ENCODE peak calls at places on chromosomes 7 and 10, in five cellular contexts. Z, D, F, O and H are unnamed samples.
A peak's percentile ranks its signal among the peaks of the same experiment; 100 is the strongest.

GRCh38 chr10:79239930-79240713 is 107.1 kb upstream of the PPIF start:
- DNase-seq in Z (peak; percentile 76), D (no peak), F (no peak), O (no peak), H (no peak)

GRCh38 chr10:43249962-43250624 is 16.8 kb downstream of the RASGEF1A start:
- DNase-seq in Z (no peak), D (no peak), F (no peak), O (no peak), H (no peak)

GRCh38 chr7:100413286-100413685 is 15.2 kb downstream of the ZCWPW1 start:
- DNase-seq in Z (no peak), D (no peak), F (no peak), O (no peak), H (no peak)

GRCh38 chr7:976901-977325 is 1.6 kb upstream of the COX19 start:
- DNase-seq in Z (no peak), D (peak; percentile 83), F (no peak), O (no peak), H (no peak)

GRCh38 chr7:98870071-98870651 is 347 bp upstream of the TMEM130 start:
- DNase-seq in Z (no peak), D (no peak), F (peak; percentile 47), O (peak; percentile 31), H (peak; percentile 51)

GRCh38 chr10:104036518-104037260 is 49.0 kb downstream of the COL17A1 start:
- DNase-seq in Z (no peak), D (no peak), F (no peak), O (no peak), H (no peak)

GRCh38 chr7:106358103-106358663 is 73.4 kb upstream of the NAMPT start:
- DNase-seq in Z (no peak), D (no peak), F (no peak), O (no peak), H (no peak)

GRCh38 chr7:83119496-83119895 is 43.2 kb downstream of the PCLO start:
- DNase-seq in Z (no peak), D (no peak), F (no peak), O (no peak), H (no peak)

GRCh38 chr10:129531195-129531968 is 64.3 kb downstream of the MGMT start:
- DNase-seq in Z (no peak), D (peak; percentile 34), F (no peak), O (no peak), H (no peak)

DNA sequence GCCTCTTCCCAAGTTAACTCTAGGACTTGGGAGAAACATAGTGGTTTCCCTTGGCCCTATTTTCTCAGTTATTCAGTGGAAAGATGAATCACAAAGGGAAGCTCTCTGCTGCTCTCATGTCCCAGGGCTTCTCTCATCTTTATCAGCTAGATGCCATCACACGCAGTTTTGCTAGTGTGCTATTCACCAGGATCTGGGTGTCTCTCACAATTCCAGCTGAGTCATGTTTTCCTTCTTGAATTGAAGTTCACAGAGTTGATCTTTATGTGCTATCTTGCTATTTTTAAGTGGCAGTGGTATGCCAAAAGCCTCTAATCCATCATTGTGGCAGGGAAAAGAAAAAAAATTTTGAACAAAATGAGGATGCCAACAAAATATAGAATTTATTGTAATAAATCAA is 101.3 kb downstream of the TWIST1 start:
- DNase-seq in Z (no peak), D (no peak), F (no peak), O (no peak), H (no peak)
- TF ChIP-seq SUZ12 in Z (no peak), D (no peak), F (no peak), O (no peak), H (no peak)

GRCh38 chr7:28041508-28042314 is 138.9 kb downstream of the JAZF1 start:
- DNase-seq in Z (no peak), D (no peak), F (no peak), O (no peak), H (no peak)
- TF ChIP-seq SUZ12 in Z (no peak), D (no peak), F (no peak), O (no peak), H (no peak)

DNA sequence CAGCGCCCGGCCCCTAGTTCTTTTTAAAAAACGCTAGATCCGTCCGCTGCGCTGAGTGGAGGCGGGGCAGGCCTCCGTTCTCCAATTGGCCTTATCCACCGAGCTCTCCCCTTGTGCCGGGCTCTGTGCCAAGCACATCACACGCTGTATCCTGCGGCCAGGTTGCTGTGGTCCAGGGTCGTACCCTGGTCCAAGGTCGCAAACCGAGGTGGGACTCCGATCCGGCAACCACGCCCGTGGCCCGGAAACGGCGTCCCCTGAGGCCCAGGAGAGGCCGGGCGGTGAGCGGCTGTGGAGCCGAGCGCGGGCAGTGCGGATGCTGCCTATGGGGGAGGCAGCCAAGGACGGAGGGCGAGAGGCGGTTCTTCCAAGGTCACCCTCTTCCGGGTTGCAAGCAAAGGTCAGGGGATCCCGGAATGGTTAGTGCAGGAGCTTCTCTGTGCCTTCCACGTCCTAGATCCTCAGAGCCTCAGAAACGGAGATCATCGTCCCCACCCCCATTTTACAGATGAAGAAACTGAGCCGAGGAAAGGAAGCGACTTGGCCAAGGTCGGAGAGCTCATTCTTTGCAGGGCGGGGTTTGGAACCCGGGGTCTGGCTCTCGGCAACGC is 72.4 kb upstream of the LRRC4 start:
- DNase-seq in Z (no peak), D (peak; percentile 85), F (no peak), O (no peak), H (no peak)
- TF ChIP-seq SUZ12 in Z (no peak), D (no peak), F (no peak), O (no peak), H (no peak)

GRCh38 chr10:116926426-116926825 is 77.1 kb downstream of the ENO4 start:
- DNase-seq in Z (no peak), D (no peak), F (no peak), O (no peak), H (no peak)
- TF ChIP-seq SUZ12 in Z (no peak), D (no peak), F (no peak), O (no peak), H (no peak)

GRCh38 chr7:136956232-136956631 is 87.8 kb downstream of the CHRM2 start:
- DNase-seq in Z (no peak), D (no peak), F (no peak), O (no peak), H (no peak)
- TF ChIP-seq SUZ12 in Z (no peak), D (no peak), F (no peak), O (no peak), H (no peak)

DNA sequence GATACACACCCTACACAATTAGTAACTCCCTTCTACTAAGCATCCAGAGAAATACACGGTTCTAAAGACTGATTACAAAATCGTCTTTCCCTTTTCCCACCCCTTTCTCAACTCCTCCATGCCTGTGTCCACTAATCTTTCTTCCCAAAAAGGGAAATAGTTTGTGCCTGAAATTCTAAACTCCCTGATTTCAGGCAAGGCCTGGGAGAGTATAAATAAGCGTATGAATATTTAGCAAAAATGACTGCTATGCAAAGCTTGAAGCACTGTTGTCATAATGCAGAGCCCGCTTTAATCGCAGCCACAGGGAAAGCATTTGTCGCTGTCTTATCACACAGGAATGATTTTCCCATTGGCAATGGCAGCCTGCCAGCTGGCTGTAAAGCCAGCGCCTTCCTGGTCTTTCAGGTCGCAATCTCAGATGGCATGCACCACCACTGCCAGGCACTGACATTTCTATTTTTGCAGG is 142.9 kb upstream of the PCGF5 start:
- DNase-seq in Z (no peak), D (no peak), F (no peak), O (no peak), H (no peak)
- TF ChIP-seq SUZ12 in Z (no peak), D (no peak), F (no peak), O (no peak), H (no peak)

DNA sequence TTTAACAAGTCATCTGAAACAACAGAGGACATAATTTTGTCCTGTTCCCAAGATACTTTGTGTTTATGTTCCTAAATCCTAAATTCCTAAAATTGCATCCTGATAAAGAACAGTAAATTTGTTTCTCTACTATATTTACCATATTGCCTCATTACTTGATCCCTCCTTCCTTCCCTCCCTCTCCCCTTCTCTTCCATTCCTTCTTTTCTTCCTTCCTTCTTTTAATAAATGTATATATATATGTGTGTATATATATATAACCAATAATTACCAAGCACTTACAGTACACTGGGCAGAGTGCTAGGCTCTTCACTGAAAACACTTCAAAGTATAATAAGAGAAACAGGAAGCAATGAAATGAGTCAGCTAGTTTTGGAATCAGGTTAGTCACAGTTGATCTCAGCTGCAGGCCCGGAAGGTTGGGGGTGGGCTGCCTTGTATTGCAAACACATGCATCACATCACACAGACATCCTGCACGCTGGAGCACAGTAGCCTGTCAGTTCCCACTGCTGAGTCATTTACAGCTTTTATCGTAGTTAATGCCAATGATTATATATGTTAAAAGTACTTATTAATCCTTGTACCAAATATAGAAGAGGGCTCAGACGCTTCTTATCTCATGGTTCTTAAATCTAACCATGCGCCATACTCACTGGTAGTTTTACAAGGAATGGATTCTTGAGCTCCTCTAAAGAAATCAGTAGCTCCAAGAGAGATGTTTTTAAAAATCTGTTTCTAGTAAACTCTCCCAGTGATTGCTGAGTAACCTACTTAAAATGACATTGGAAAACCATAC is 551.7 kb downstream of the GRM8 start:
- DNase-seq in Z (peak; percentile 46), D (peak; percentile 41), F (peak; percentile 43), O (peak; percentile 98), H (no peak)
- TF ChIP-seq SUZ12 in Z (no peak), D (no peak), F (no peak), O (no peak), H (no peak)

GRCh38 chr10:119073584-119073983 is 7.0 kb downstream of the EIF3A start:
- DNase-seq in Z (no peak), D (no peak), F (no peak), O (no peak), H (no peak)
- TF ChIP-seq SUZ12 in Z (no peak), D (no peak), F (no peak), O (no peak), H (no peak)

GRCh38 chr10:31961675-31962074 is 33.0 kb upstream of the ARHGAP12 start:
- DNase-seq in Z (no peak), D (no peak), F (no peak), O (no peak), H (no peak)
- TF ChIP-seq SUZ12 in Z (no peak), D (no peak), F (no peak), O (no peak), H (no peak)